ENCODE peak calls at places on chromosome 2, in five cellular contexts. X, Y, Q, V and D are unnamed samples.

GRCh38 chr2:186827426-186827825 is 21.5 kb downstream of the ZSWIM2 start:
- DNase-seq in Y (no peak), X (no peak), Q (no peak), V (no peak), D (no peak)

GRCh38 chr2:158234497-158234896 is 132.8 kb downstream of the UPP2 start:
- DNase-seq in Y (no peak), V (no peak), X (no peak), Q (no peak), D (no peak)

GRCh38 chr2:231181848-231182247 is 16.6 kb upstream of the ARMC9 start:
- DNase-seq in X (no peak), Y (peak), V (peak), Q (peak), D (no peak)

GRCh38 chr2:31770718-31771117 is 190.0 kb upstream of the SRD5A2 start:
- DNase-seq in Y (no peak), Q (no peak), V (no peak), X (no peak), D (no peak)

GRCh38 chr2:16330012-16330411 is 335.6 kb downstream of the CYRIA start:
- DNase-seq in V (no peak), Q (no peak), Y (no peak), X (no peak), D (no peak)

GRCh38 chr2:18154812-18155211 is 276.3 kb downstream of the KCNS3 start:
- DNase-seq in Q (no peak), Y (no peak), X (no peak), V (no peak), D (no peak)

GRCh38 chr2:152336854-152337510 is 2.0 kb downstream of the FMNL2 start:
- DNase-seq in Q (no peak), V (peak), Y (peak), X (no peak), D (no peak)

GRCh38 chr2:109275120-109276040 is 146.4 kb downstream of the SH3RF3 start:
- DNase-seq in Y (no peak), X (no peak), V (no peak), Q (peak), D (no peak)

GRCh38 chr2:217890445-217890844 is 112.3 kb downstream of the TNS1 start:
- DNase-seq in Q (peak), X (no peak), Y (no peak), V (peak), D (no peak)